ENCODE peak calls at places on chromosomes 12 and 14, in six cellular contexts. One of them, this sample, is unnamed.

GRCh38 chr12:29782821-29783772 is 645 bp downstream of the TMTC1 start:
- DNase-seq in small intestine: no peak
- DNase-seq in WERI-Rb-1: peak; percentile 30
- DNase-seq in neuronal stem cell: peak; percentile 56
- DNase-seq in effector memory CD4-positive, alpha-beta T cell: no peak
- DNase-seq in esophagus muscularis mucosa: no peak
- DNase-seq in this sample: peak; percentile 49

GRCh38 chr14:68668028-68668427 is 124.8 kb downstream of the ZFP36L1 start:
- DNase-seq in small intestine: no peak
- DNase-seq in WERI-Rb-1: no peak
- DNase-seq in neuronal stem cell: no peak
- DNase-seq in effector memory CD4-positive, alpha-beta T cell: no peak
- DNase-seq in esophagus muscularis mucosa: no peak
- DNase-seq in this sample: no peak

GRCh38 chr12:53287741-53288216 is 7.6 kb upstream of the PFDN5 start:
- DNase-seq in small intestine: peak; percentile 61
- DNase-seq in WERI-Rb-1: peak; percentile 69
- DNase-seq in neuronal stem cell: peak; percentile 39
- DNase-seq in effector memory CD4-positive, alpha-beta T cell: peak; percentile 54
- DNase-seq in esophagus muscularis mucosa: no peak
- DNase-seq in this sample: peak; percentile 74

GRCh38 chr14:92578511-92578910 is 64.9 kb downstream of the RIN3 start:
- DNase-seq in small intestine: no peak
- DNase-seq in WERI-Rb-1: no peak
- DNase-seq in neuronal stem cell: no peak
- DNase-seq in effector memory CD4-positive, alpha-beta T cell: no peak
- DNase-seq in esophagus muscularis mucosa: no peak
- DNase-seq in this sample: peak; percentile 22

GRCh38 chr14:54857830-54858269 is 44.8 kb downstream of the GCH1 start:
- DNase-seq in small intestine: no peak
- DNase-seq in WERI-Rb-1: no peak
- DNase-seq in neuronal stem cell: no peak
- DNase-seq in effector memory CD4-positive, alpha-beta T cell: no peak
- DNase-seq in esophagus muscularis mucosa: no peak
- DNase-seq in this sample: peak; percentile 39

GRCh38 chr14:29805415-29806123 is 122.1 kb downstream of the PRKD1 start:
- DNase-seq in small intestine: peak; percentile 90
- DNase-seq in WERI-Rb-1: no peak
- DNase-seq in neuronal stem cell: no peak
- DNase-seq in effector memory CD4-positive, alpha-beta T cell: no peak
- DNase-seq in esophagus muscularis mucosa: no peak
- DNase-seq in this sample: peak; percentile 98

GRCh38 chr12:66403746-66404145 is 101.5 kb downstream of the HELB start:
- DNase-seq in small intestine: no peak
- DNase-seq in WERI-Rb-1: no peak
- DNase-seq in neuronal stem cell: no peak
- DNase-seq in effector memory CD4-positive, alpha-beta T cell: no peak
- DNase-seq in esophagus muscularis mucosa: no peak
- DNase-seq in this sample: no peak

GRCh38 chr12:95548539-95549391 is 2.5 kb downstream of the USP44 start:
- DNase-seq in small intestine: peak; percentile 19
- DNase-seq in WERI-Rb-1: peak; percentile 61
- DNase-seq in neuronal stem cell: peak; percentile 76
- DNase-seq in effector memory CD4-positive, alpha-beta T cell: peak; percentile 32
- DNase-seq in esophagus muscularis mucosa: no peak
- DNase-seq in this sample: no peak

GRCh38 chr12:6612247-6612646 is 5.1 kb upstream of the CHD4 start:
- DNase-seq in small intestine: no peak
- DNase-seq in WERI-Rb-1: no peak
- DNase-seq in neuronal stem cell: no peak
- DNase-seq in effector memory CD4-positive, alpha-beta T cell: no peak
- DNase-seq in esophagus muscularis mucosa: no peak
- DNase-seq in this sample: no peak

GRCh38 chr14:34461334-34462131 is 507 bp downstream of the SPTSSA start:
- DNase-seq in small intestine: peak; percentile 73
- DNase-seq in WERI-Rb-1: peak; percentile 53
- DNase-seq in neuronal stem cell: peak; percentile 58
- DNase-seq in effector memory CD4-positive, alpha-beta T cell: no peak
- DNase-seq in esophagus muscularis mucosa: no peak
- DNase-seq in this sample: peak; percentile 51

GRCh38 chr14:65492277-65492676 is 79.7 kb downstream of the FUT8 start:
- DNase-seq in small intestine: no peak
- DNase-seq in WERI-Rb-1: no peak
- DNase-seq in neuronal stem cell: no peak
- DNase-seq in effector memory CD4-positive, alpha-beta T cell: no peak
- DNase-seq in esophagus muscularis mucosa: no peak
- DNase-seq in this sample: no peak

GRCh38 chr14:62468946-62469345 is 576.3 kb downstream of the KCNH5 start:
- DNase-seq in small intestine: no peak
- DNase-seq in WERI-Rb-1: no peak
- DNase-seq in neuronal stem cell: no peak
- DNase-seq in effector memory CD4-positive, alpha-beta T cell: no peak
- DNase-seq in esophagus muscularis mucosa: no peak
- DNase-seq in this sample: no peak

GRCh38 chr12:104957388-104958008 is 592 bp downstream of the SLC41A2 start:
- DNase-seq in small intestine: peak; percentile 45
- DNase-seq in WERI-Rb-1: no peak
- DNase-seq in neuronal stem cell: no peak
- DNase-seq in effector memory CD4-positive, alpha-beta T cell: peak; percentile 9
- DNase-seq in esophagus muscularis mucosa: no peak
- DNase-seq in this sample: no peak

GRCh38 chr12:100384549-100384916 is 27.7 kb downstream of the SLC17A8 start:
- DNase-seq in small intestine: no peak
- DNase-seq in WERI-Rb-1: no peak
- DNase-seq in neuronal stem cell: no peak
- DNase-seq in effector memory CD4-positive, alpha-beta T cell: no peak
- DNase-seq in esophagus muscularis mucosa: no peak
- DNase-seq in this sample: no peak

GRCh38 chr14:68585690-68586089 is 207.2 kb downstream of the ZFP36L1 start:
- DNase-seq in small intestine: no peak
- DNase-seq in WERI-Rb-1: peak; percentile 25
- DNase-seq in neuronal stem cell: no peak
- DNase-seq in effector memory CD4-positive, alpha-beta T cell: no peak
- DNase-seq in esophagus muscularis mucosa: no peak
- DNase-seq in this sample: peak; percentile 38

GRCh38 chr12:62763827-62764226 is 171.1 kb downstream of the PPM1H start:
- DNase-seq in small intestine: no peak
- DNase-seq in WERI-Rb-1: no peak
- DNase-seq in neuronal stem cell: no peak
- DNase-seq in effector memory CD4-positive, alpha-beta T cell: no peak
- DNase-seq in esophagus muscularis mucosa: no peak
- DNase-seq in this sample: no peak

GRCh38 chr12:106147956-106148355 is 9.2 kb upstream of the NUAK1 start:
- DNase-seq in small intestine: no peak
- DNase-seq in WERI-Rb-1: no peak
- DNase-seq in neuronal stem cell: no peak
- DNase-seq in effector memory CD4-positive, alpha-beta T cell: no peak
- DNase-seq in esophagus muscularis mucosa: no peak
- DNase-seq in this sample: no peak

DNA sequence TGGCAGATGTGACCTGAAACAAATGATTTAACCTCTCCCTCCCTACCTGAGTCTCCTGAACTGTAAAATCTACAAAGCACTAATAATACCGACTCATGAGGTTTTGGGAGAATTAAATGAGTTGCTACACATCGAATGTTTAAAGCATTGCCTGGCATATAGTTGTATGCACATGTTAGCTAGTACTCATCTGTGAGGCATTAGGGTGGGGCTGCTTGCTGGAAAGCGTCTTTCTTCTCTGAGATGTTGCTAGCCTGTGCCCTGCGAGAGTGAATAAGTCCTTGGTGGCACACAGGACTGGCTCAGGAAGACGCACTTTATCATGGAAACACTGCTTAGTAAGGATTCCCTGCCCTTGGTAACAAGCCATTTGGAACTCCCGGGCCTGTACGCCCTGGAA is 6.1 kb downstream of the RAPGEF3 start:
- DNase-seq in small intestine: no peak
- DNase-seq in WERI-Rb-1: no peak
- DNase-seq in neuronal stem cell: no peak
- DNase-seq in effector memory CD4-positive, alpha-beta T cell: no peak
- DNase-seq in esophagus muscularis mucosa: no peak
- DNase-seq in this sample: no peak
- H3K4me3 ChIP-seq in small intestine: no peak overlapping the region
- H3K4me3 ChIP-seq in WERI-Rb-1: no peak overlapping the region
- H3K4me3 ChIP-seq in neuronal stem cell: no peak overlapping the region
- H3K4me3 ChIP-seq in effector memory CD4-positive, alpha-beta T cell: no peak overlapping the region
- H3K4me3 ChIP-seq in esophagus muscularis mucosa: no peak overlapping the region
- H3K4me3 ChIP-seq in this sample: no peak overlapping the region

DNA sequence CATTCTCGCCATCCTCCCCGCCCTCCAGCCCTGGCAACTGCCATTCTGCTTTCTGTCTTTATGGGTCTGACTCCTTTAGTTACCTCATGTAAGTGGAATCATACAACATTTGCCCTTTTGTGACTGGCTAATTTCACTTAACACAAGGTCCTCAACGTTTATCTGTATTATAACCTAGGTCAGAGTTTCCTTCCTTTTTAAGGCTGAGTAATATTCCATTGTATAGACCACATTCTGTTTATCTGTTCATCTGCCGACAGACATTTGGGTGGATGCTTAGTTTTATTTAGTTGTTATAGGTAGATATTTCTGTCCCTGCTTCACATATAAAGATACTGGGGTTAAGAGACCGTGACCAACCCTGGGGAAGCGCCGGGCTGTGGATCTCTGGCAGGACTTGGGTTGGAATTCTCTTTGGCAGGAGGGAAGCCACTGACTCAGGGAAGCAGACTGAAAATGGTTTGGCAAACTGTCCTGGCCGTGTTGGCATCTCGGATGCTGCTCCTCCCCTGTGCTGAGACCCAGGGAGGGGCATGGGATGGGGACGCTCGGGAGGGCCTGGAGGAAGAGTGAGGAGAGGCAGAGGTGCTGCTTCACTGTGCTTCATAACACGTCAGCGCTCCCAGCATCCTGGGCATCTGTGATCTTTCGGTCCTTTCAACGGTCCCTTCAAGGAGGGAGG is 38.9 kb downstream of the TEAD4 start:
- DNase-seq in small intestine: no peak
- DNase-seq in WERI-Rb-1: no peak
- DNase-seq in neuronal stem cell: no peak
- DNase-seq in effector memory CD4-positive, alpha-beta T cell: no peak
- DNase-seq in esophagus muscularis mucosa: no peak
- DNase-seq in this sample: no peak
- H3K4me3 ChIP-seq in small intestine: no peak overlapping the region
- H3K4me3 ChIP-seq in WERI-Rb-1: no peak overlapping the region
- H3K4me3 ChIP-seq in neuronal stem cell: no peak overlapping the region
- H3K4me3 ChIP-seq in effector memory CD4-positive, alpha-beta T cell: no peak overlapping the region
- H3K4me3 ChIP-seq in esophagus muscularis mucosa: no peak overlapping the region
- H3K4me3 ChIP-seq in this sample: no peak overlapping the region

GRCh38 chr12:16604853-16605252 is 1.1 kb downstream of the LMO3 start:
- DNase-seq in small intestine: no peak
- DNase-seq in WERI-Rb-1: peak; percentile 41
- DNase-seq in neuronal stem cell: no peak
- DNase-seq in effector memory CD4-positive, alpha-beta T cell: no peak
- DNase-seq in esophagus muscularis mucosa: no peak
- DNase-seq in this sample: no peak
- H3K4me3 ChIP-seq in small intestine: no peak overlapping the region
- H3K4me3 ChIP-seq in WERI-Rb-1: peak overlapping the region; percentile 80
- H3K4me3 ChIP-seq in neuronal stem cell: peak overlapping the region; percentile 84
- H3K4me3 ChIP-seq in effector memory CD4-positive, alpha-beta T cell: no peak overlapping the region
- H3K4me3 ChIP-seq in esophagus muscularis mucosa: peak overlapping the region; percentile 53
- H3K4me3 ChIP-seq in this sample: peak overlapping the region; percentile 79

DNA sequence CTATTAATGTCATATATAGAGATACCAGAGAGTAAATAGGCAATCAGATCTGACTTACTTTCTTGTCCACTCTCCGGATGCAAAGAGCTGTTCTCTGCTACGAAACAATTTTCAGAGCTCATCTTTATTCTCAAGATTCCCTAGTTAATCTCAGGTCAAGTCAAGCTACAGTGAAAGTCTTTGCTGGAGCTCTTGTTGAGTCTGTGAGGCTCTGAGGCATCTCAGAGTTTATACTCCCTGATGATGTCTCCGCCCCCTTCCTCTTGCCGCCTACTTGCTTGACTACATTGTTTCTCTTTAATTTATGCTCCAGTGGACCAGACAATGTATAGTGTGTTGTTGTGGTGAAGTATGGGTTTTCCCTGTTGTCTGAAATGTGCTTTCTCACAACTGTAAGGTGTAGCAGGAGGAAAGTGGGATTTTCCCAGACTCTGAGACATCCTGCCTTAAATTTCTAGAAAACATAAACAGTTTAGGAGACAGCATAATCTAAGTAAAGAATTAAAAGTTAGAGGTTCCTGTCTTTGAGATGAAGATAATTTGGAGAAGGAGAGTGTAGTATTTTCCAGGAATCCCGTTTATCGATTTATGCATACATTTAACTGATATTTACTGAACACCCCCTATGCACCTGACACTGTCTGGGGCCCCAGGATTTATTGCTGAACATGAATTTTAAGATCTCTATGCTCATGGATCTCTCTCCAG is at the start of gene CD69:
- DNase-seq in small intestine: peak; percentile 68
- DNase-seq in WERI-Rb-1: no peak
- DNase-seq in neuronal stem cell: no peak
- DNase-seq in effector memory CD4-positive, alpha-beta T cell: peak; percentile 73
- DNase-seq in esophagus muscularis mucosa: no peak
- DNase-seq in this sample: no peak
- H3K4me3 ChIP-seq in small intestine: peak within 1 kb of the TSS; percentile 36
- H3K4me3 ChIP-seq in WERI-Rb-1: no peak within 1 kb of the TSS
- H3K4me3 ChIP-seq in neuronal stem cell: no peak within 1 kb of the TSS
- H3K4me3 ChIP-seq in effector memory CD4-positive, alpha-beta T cell: peak within 1 kb of the TSS; percentile 90
- H3K4me3 ChIP-seq in esophagus muscularis mucosa: no peak within 1 kb of the TSS
- H3K4me3 ChIP-seq in this sample: no peak within 1 kb of the TSS

GRCh38 chr14:81172353-81172752 is 48.4 kb downstream of the GTF2A1 start:
- DNase-seq in small intestine: peak; percentile 20
- DNase-seq in WERI-Rb-1: no peak
- DNase-seq in neuronal stem cell: no peak
- DNase-seq in effector memory CD4-positive, alpha-beta T cell: no peak
- DNase-seq in esophagus muscularis mucosa: no peak
- DNase-seq in this sample: no peak
- H3K4me3 ChIP-seq in small intestine: no peak overlapping the region
- H3K4me3 ChIP-seq in WERI-Rb-1: no peak overlapping the region
- H3K4me3 ChIP-seq in neuronal stem cell: no peak overlapping the region
- H3K4me3 ChIP-seq in effector memory CD4-positive, alpha-beta T cell: no peak overlapping the region
- H3K4me3 ChIP-seq in esophagus muscularis mucosa: no peak overlapping the region
- H3K4me3 ChIP-seq in this sample: no peak overlapping the region